ENCODE peak calls at places on chromosomes 13 and 19, in six cellular contexts. R is mammary epithelial cell; Q is mucosa of gallbladder; W is activated CD4-positive, CD25-positive, alpha-beta regulatory T cell treated with anti-CD3 and anti-CD28 coated beads, Interleukin-2, amount 50 U/mL, for 72 hours; S is GM04504; H is SIG-M5. X is an unnamed sample.
A peak's percentile ranks its signal among the peaks of the same experiment; 100 is the strongest.

GRCh38 chr19:11378319-11379189 is 4.1 kb downstream of the SWSAP1 start:
- DNase-seq in R (peak; percentile 80), W (no peak), S (no peak), H (no peak), Q (no peak), X (no peak)

GRCh38 chr13:49858183-49858856 is 65.8 kb upstream of the KPNA3 start:
- DNase-seq in S (peak; percentile 71), H (no peak), Q (no peak), W (no peak), R (peak; percentile 79), X (no peak)

GRCh38 chr19:11187409-11187808 is 9.9 kb downstream of the KANK2 start:
- DNase-seq in H (no peak), S (no peak), Q (no peak), W (no peak), R (no peak), X (no peak)

GRCh38 chr13:95354680-95355487 is 53.6 kb upstream of the ABCC4 start:
- DNase-seq in Q (peak; percentile 73), W (no peak), H (no peak), S (no peak), R (no peak), X (no peak)

GRCh38 chr19:3699071-3699740 is 1.1 kb downstream of the PIP5K1C start:
- DNase-seq in S (peak; percentile 77), R (peak; percentile 50), Q (no peak), W (no peak), H (no peak), X (no peak)

GRCh38 chr19:52200044-52200443 is 10.2 kb downstream of the PPP2R1A start:
- DNase-seq in R (peak; percentile 76), W (no peak), S (peak; percentile 59), Q (no peak), H (no peak), X (no peak)

GRCh38 chr13:33205804-33206221 is 79.7 kb downstream of the STARD13 start:
- DNase-seq in W (no peak), S (no peak), Q (no peak), H (no peak), R (no peak), X (peak; percentile 90)

GRCh38 chr19:6777434-6777833 is 4.9 kb downstream of the VAV1 start:
- DNase-seq in Q (no peak), R (no peak), H (no peak), S (no peak), W (no peak), X (no peak)

GRCh38 chr13:30142502-30143211 is 164.7 kb downstream of the KATNAL1 start:
- DNase-seq in H (no peak), Q (peak; percentile 23), W (no peak), S (peak; percentile 96), R (peak; percentile 95), X (no peak)